ENCODE peak calls at places on chromosomes 6 and 20, in seven cellular contexts. I is dorsolateral prefrontal cortex, Q is fibroblast of lung, T is cardiac fibroblast, A is hepatocyte, X is prostate gland, Z is brain microvascular endothelial cell. E is an unnamed sample.
A peak's percentile ranks its signal among the peaks of the same experiment; 100 is the strongest.

GRCh38 chr20:38957915-38958485 is 4.1 kb upstream of the DHX35 start:
- DNase-seq in I (no peak), Q (no peak), T (no peak), A (no peak), X (no peak), Z (no peak), E (no peak)

GRCh38 chr6:43368517-43369160 is 808 bp downstream of the ZNF318 start:
- DNase-seq in I (no peak), Q (peak; percentile 37), T (peak; percentile 44), A (peak; percentile 78), X (peak; percentile 15), Z (peak; percentile 22), E (peak; percentile 32)

GRCh38 chr20:59751075-59751711 is 146.9 kb downstream of the PHACTR3 start:
- DNase-seq in I (peak; percentile 85), Q (peak; percentile 29), T (peak; percentile 48), A (peak; percentile 78), X (peak; percentile 24), Z (peak; percentile 50), E (peak; percentile 5)

GRCh38 chr20:38804682-38805501 is 605 bp upstream of the PPP1R16B start:
- DNase-seq in I (no peak), Q (no peak), T (peak; percentile 18), A (no peak), X (no peak), Z (no peak), E (no peak)

GRCh38 chr20:47137231-47137865 is 219.2 kb downstream of the ZMYND8 start:
- DNase-seq in I (no peak), Q (peak; percentile 20), T (no peak), A (no peak), X (no peak), Z (no peak), E (no peak)

GRCh38 chr6:42104807-42105713 is 37.4 kb downstream of the C6orf132 start:
- DNase-seq in I (no peak), Q (no peak), T (no peak), A (no peak), X (no peak), Z (no peak), E (no peak)

GRCh38 chr6:79719248-79719975 is 88.3 kb downstream of the SH3BGRL2 start:
- DNase-seq in I (peak; percentile 73), Q (peak; percentile 56), T (peak; percentile 63), A (no peak), X (no peak), Z (peak; percentile 59), E (peak; percentile 63)

GRCh38 chr6:35683267-35683666 is 5.4 kb downstream of the FKBP5 start:
- DNase-seq in I (no peak), Q (no peak), T (no peak), A (no peak), X (no peak), Z (no peak), E (no peak)

DNA sequence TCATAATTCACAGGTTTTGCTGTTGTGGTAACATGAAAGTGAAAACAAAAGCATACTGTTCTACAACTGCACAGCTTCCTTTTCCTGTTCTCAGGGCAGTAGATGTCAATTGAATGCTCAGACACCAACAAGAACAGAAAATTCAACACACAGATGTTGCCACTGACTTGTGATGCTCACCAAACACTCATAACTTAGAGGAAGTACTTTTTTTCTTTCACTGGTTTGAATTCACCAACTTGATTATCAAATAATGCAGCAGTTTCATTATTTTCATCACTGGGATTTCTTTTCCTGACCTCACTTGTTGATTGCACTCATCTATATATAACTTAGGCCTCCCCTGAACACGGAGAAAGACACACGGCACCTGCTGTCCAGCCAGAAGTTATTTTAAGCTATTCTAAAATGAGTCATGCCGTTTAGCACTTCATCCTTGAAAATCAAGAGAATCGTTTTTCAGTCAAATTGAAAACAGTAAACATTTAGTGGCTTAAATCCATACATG is 957 bp downstream of the TXLNB start:
- DNase-seq in I (no peak), Q (peak; percentile 67), T (peak; percentile 77), A (no peak), X (no peak), Z (peak; percentile 40), E (peak; percentile 79)
- H3K4me3 ChIP-seq in I (peak overlapping the region; percentile 3), Q (peak overlapping the region; percentile 37), T (no peak overlapping the region), A (no peak overlapping the region), X (no peak overlapping the region), Z (no peak overlapping the region), E (no peak overlapping the region)

GRCh38 chr20:62516345-62516744 is 40.5 kb upstream of the GATA5 start:
- DNase-seq in I (no peak), Q (no peak), T (no peak), A (no peak), X (no peak), Z (no peak), E (no peak)
- TF ChIP-seq CTCF in I (no peak), Q (no peak), T (peak; percentile 38), A (peak; percentile 25), X (no peak), Z (peak; percentile 25), E (no peak)

DNA sequence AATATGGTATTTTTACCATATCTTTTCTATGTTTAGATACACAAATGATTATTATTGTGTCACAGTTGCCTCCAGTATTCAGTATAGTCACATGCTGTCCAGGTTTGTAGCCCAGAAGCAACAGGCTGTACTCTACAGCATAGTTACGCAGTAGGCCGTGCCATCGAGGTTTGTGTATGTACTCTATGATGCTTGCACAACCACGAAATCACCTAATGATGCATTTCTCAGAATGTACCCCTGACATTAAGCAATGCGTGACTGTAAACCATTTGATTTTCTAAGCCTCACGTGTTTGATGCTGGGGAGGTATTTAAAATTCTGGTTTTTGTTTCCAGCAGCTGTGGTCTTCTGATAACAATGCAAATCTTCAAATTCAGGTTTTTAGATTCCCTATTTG is 207.6 kb downstream of the UST start:
- DNase-seq in I (no peak), Q (no peak), T (no peak), A (no peak), X (no peak), Z (no peak), E (no peak)
- H3K4me3 ChIP-seq in I (no peak overlapping the region), Q (no peak overlapping the region), T (no peak overlapping the region), A (no peak overlapping the region), X (no peak overlapping the region), Z (no peak overlapping the region), E (no peak overlapping the region)

GRCh38 chr6:113879186-113880096 is 22.3 kb downstream of the MARCKS start:
- DNase-seq in I (no peak), Q (peak; percentile 76), T (peak; percentile 82), A (peak; percentile 83), X (peak; percentile 55), Z (peak; percentile 82), E (peak; percentile 86)
- TF ChIP-seq CTCF in I (peak; percentile 49), Q (peak; percentile 68), T (peak; percentile 86), A (peak; percentile 82), X (no peak), Z (peak; percentile 84), E (peak; percentile 78)

GRCh38 chr20:15220009-15220656 is 882.7 kb upstream of the FLRT3 start:
- DNase-seq in I (no peak), Q (no peak), T (no peak), A (no peak), X (no peak), Z (no peak), E (no peak)
- H3K4me3 ChIP-seq in I (no peak overlapping the region), Q (no peak overlapping the region), T (no peak overlapping the region), A (no peak overlapping the region), X (no peak overlapping the region), Z (no peak overlapping the region), E (no peak overlapping the region)

GRCh38 chr6:148608211-148608951 is 138.4 kb upstream of the UST start:
- DNase-seq in I (no peak), Q (peak; percentile 43), T (peak; percentile 27), A (no peak), X (no peak), Z (no peak), E (peak; percentile 28)
- TF ChIP-seq CTCF in I (peak; percentile 22), Q (peak; percentile 71), T (peak; percentile 66), A (peak; percentile 49), X (no peak), Z (peak; percentile 75), E (peak; percentile 75)

DNA sequence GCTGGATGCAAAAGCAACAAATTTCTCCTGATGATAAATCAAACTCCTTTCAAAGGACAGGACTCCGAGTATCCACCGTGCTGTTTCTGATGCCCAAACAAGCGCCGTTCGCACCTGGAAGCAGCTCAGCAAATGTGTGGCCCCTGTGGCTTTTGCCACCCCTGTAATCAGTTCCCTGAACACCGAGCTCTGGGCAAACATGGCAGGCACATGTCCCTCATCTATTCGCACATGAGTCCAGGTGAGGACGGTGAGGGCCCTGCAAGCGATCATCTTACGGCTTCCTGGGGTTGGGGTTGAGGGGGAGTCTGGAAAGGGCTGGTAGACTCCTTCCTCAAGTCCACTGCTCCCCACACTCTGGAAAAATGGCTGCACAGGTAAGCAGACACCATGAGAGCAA is 23.7 kb downstream of the RNASET2 start:
- DNase-seq in I (no peak), Q (no peak), T (no peak), A (no peak), X (no peak), Z (no peak), E (no peak)
- H3K4me3 ChIP-seq in I (no peak overlapping the region), Q (no peak overlapping the region), T (no peak overlapping the region), A (no peak overlapping the region), X (no peak overlapping the region), Z (no peak overlapping the region), E (no peak overlapping the region)

E was measured in astrocyte of the spinal cord.